ENCODE peak calls at places on chromosome 20, in six cellular contexts. J is transverse colon, D is sigmoid colon, G is mammary epithelial cell, V is cardiac muscle cell, A is WERI-Rb-1. I is an unnamed sample.

GRCh38 chr20:56630506-56631317 is 1.6 kb downstream of the TFAP2C start:
- DNase-seq in J (no peak), D (no peak), G (peak; percentile 71), V (peak; percentile 34), A (no peak), I (peak; percentile 33)

GRCh38 chr20:32519367-32519730 is 65.8 kb downstream of the NOL4L start:
- DNase-seq in J (no peak), D (no peak), G (no peak), V (no peak), A (no peak), I (no peak)

GRCh38 chr20:16877053-16877554 is 128.9 kb downstream of the OTOR start:
- DNase-seq in J (no peak), D (no peak), G (no peak), V (no peak), A (no peak), I (no peak)

GRCh38 chr20:17565164-17565845 is 4.6 kb upstream of the DSTN start:
- DNase-seq in J (no peak), D (no peak), G (no peak), V (no peak), A (no peak), I (no peak)

GRCh38 chr20:1622450-1622849 is 2.6 kb upstream of the SIRPB1 start:
- DNase-seq in J (no peak), D (no peak), G (no peak), V (no peak), A (no peak), I (no peak)

GRCh38 chr20:45467861-45468260 is 1.7 kb upstream of the WFDC2 start:
- DNase-seq in J (peak; percentile 21), D (no peak), G (no peak), V (no peak), A (no peak), I (peak; percentile 47)

GRCh38 chr20:45406260-45407066 is 1.6 kb upstream of the DBNDD2 start:
- DNase-seq in J (peak; percentile 84), D (peak; percentile 91), G (peak; percentile 40), V (peak; percentile 72), A (peak; percentile 67), I (peak; percentile 68)

GRCh38 chr20:37980876-37981275 is 52.4 kb downstream of the TTI1 start:
- DNase-seq in J (no peak), D (no peak), G (no peak), V (no peak), A (no peak), I (no peak)

GRCh38 chr20:4815618-4816017 is 93.9 kb downstream of the PRND start:
- DNase-seq in J (no peak), D (no peak), G (no peak), V (no peak), A (no peak), I (no peak)

GRCh38 chr20:48754269-48754668 is 73.5 kb downstream of the PREX1 start:
- DNase-seq in J (no peak), D (no peak), G (no peak), V (no peak), A (peak; percentile 92), I (no peak)

GRCh38 chr20:1825492-1825891 is 69.7 kb upstream of the SIRPA start:
- DNase-seq in J (no peak), D (no peak), G (peak; percentile 53), V (no peak), A (no peak), I (no peak)

GRCh38 chr20:15618912-15619311 is 954.3 kb downstream of the KIF16B start:
- DNase-seq in J (no peak), D (no peak), G (peak; percentile 23), V (no peak), A (no peak), I (no peak)

GRCh38 chr20:17624070-17624469 is 54.2 kb downstream of the DSTN start:
- DNase-seq in J (no peak), D (peak; percentile 27), G (no peak), V (no peak), A (no peak), I (no peak)

GRCh38 chr20:22836211-22836610 is 198.9 kb upstream of the SSTR4 start:
- DNase-seq in J (no peak), D (no peak), G (peak; percentile 35), V (no peak), A (no peak), I (no peak)

GRCh38 chr20:63343460-63344150 is 17.5 kb downstream of the CHRNA4 start:
- DNase-seq in J (no peak), D (no peak), G (no peak), V (no peak), A (no peak), I (no peak)
- H3K4me3 ChIP-seq in J (no peak overlapping the region), D (no peak overlapping the region), G (no peak overlapping the region), V (no peak overlapping the region), A (no peak overlapping the region), I (no peak overlapping the region)

GRCh38 chr20:8132632-8133587 is 844 bp downstream of the PLCB1 start:
- DNase-seq in J (peak; percentile 20), D (peak; percentile 83), G (peak; percentile 28), V (peak; percentile 50), A (peak; percentile 7), I (peak; percentile 74)
- H3K27me3 ChIP-seq in J (peaks cover 31% of the 10 kb centered on the region), D (no peaks in the 10 kb centered on the region), G (peaks cover 8% of the 10 kb centered on the region), V (peaks cover 16% of the 10 kb centered on the region), A (peaks cover 9% of the 10 kb centered on the region), I (peaks cover 7% of the 10 kb centered on the region)

GRCh38 chr20:3339571-3339970 is 67.9 kb downstream of the DNAAF9 start:
- DNase-seq in J (no peak), D (no peak), G (no peak), V (no peak), A (no peak), I (no peak)

GRCh38 chr20:3340443-3340842 is 67.0 kb downstream of the DNAAF9 start:
- DNase-seq in J (peak; percentile 32), D (peak; percentile 83), G (no peak), V (no peak), A (no peak), I (no peak)

GRCh38 chr20:3334156-3334943 is 73.1 kb downstream of the DNAAF9 start:
- DNase-seq in J (no peak), D (no peak), G (no peak), V (no peak), A (no peak), I (no peak)

DNA sequence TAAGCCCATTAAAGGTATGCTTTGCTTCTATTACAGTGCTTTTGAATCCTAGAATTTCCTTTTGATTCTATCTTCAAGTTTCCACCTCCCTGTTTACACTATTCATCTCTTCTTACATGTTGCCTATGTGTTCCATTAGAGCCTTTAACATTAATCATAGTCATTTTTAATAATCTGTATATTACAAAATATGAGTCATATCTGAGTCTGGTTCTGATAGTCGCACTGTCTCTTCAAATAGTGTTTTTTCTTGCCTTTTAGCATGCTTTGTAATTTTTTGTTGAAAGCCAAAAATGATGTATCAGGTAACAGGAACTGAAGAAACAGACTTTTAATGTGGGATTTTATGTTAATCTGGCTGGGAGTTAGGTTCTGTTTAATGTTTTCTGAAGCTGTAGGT is 68.4 kb downstream of the DNAAF9 start:
- DNase-seq in J (no peak), D (no peak), G (no peak), V (no peak), A (no peak), I (no peak)
- H3K36me3 ChIP-seq in J (no peaks in the 10 kb centered on the region), D (peaks cover 55% of the 10 kb centered on the region), G (peaks cover 25% of the 10 kb centered on the region), V (peaks cover 10% of the 10 kb centered on the region), A (no peaks in the 10 kb centered on the region), I (no peaks in the 10 kb centered on the region)

GRCh38 chr20:61845276-61845675 is 220.4 kb downstream of the TAF4 start:
- DNase-seq in J (no peak), D (no peak), G (no peak), V (no peak), A (no peak), I (no peak)
- H3K4me3 ChIP-seq in J (no peak overlapping the region), D (no peak overlapping the region), G (no peak overlapping the region), V (no peak overlapping the region), A (no peak overlapping the region), I (no peak overlapping the region)

GRCh38 chr20:3275966-3276365 is 37.0 kb upstream of the SLC4A11 start:
- DNase-seq in J (no peak), D (no peak), G (no peak), V (no peak), A (no peak), I (no peak)
- H3K27me3 ChIP-seq in J (no peaks in the 10 kb centered on the region), D (no peaks in the 10 kb centered on the region), G (no peaks in the 10 kb centered on the region), V (no peaks in the 10 kb centered on the region), A (no peaks in the 10 kb centered on the region), I (no peaks in the 10 kb centered on the region)

GRCh38 chr20:39029324-39029820 is 67.2 kb downstream of the DHX35 start:
- DNase-seq in J (no peak), D (no peak), G (peak; percentile 83), V (no peak), A (no peak), I (no peak)
- H3K36me3 ChIP-seq in J (no peaks in the 10 kb centered on the region), D (peaks cover 80% of the 10 kb centered on the region), G (peaks cover 7% of the 10 kb centered on the region), V (peaks cover 29% of the 10 kb centered on the region), A (peaks cover 32% of the 10 kb centered on the region), I (peaks cover 39% of the 10 kb centered on the region)

GRCh38 chr20:10603378-10603777 is 70.4 kb downstream of the JAG1 start:
- DNase-seq in J (no peak), D (no peak), G (no peak), V (no peak), A (no peak), I (no peak)
- H3K4me3 ChIP-seq in J (no peak overlapping the region), D (no peak overlapping the region), G (no peak overlapping the region), V (no peak overlapping the region), A (no peak overlapping the region), I (no peak overlapping the region)

DNA sequence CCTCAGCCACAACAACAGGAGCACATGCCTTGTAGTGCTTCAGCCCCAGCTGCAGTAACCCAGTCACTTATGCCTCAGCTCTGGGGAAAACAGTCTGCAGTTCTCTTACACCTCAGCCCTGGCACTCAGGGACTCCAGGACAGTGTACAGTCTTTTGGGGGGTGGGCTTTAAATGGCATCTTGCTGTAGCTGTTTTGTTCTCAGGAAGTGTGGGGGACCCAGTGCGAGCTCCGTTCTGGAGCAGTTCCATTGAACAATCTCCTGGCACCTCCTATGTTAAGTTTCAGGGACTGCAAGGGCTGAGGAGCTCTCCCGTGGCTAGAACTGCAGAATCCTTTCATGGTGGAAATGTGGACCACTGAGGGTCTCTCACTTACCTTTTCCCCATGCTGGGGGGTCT is 55.2 kb downstream of the PLCG1 start:
- DNase-seq in J (no peak), D (no peak), G (no peak), V (no peak), A (no peak), I (no peak)
- H3K27me3 ChIP-seq in J (no peaks in the 10 kb centered on the region), D (no peaks in the 10 kb centered on the region), G (no peaks in the 10 kb centered on the region), V (no peaks in the 10 kb centered on the region), A (no peaks in the 10 kb centered on the region), I (no peaks in the 10 kb centered on the region)

DNA sequence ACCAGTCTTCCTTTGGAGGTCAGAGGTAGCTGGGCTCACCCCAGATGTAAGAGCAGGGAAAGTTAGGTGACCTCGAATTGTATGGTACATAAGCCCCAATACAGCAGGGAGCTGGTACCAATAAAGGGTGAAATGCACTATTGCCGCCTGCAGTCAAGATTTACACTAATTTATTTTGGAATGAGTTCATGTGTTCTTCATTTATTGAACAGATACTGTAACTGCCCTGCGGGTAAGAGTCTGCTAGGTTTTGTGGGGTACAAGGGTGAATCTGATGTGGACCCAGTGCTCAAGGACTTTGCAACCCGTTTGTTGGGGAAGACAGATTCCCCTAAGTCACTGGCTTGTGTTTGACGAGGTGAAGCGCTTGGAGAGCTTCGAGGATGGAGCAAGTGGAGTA is 2.5 kb upstream of the DNAJC5 start:
- DNase-seq in J (no peak), D (no peak), G (no peak), V (no peak), A (no peak), I (no peak)
- H3K36me3 ChIP-seq in J (no peaks in the 10 kb centered on the region), D (peaks cover 46% of the 10 kb centered on the region), G (peaks cover 22% of the 10 kb centered on the region), V (peaks cover 20% of the 10 kb centered on the region), A (no peaks in the 10 kb centered on the region), I (peaks cover 47% of the 10 kb centered on the region)